ENCODE peak calls at places on chromosome 7, in eight cellular contexts. One of them, this sample, is unnamed. For H3K4me1, the result is how much of the 10 kb centered on the place peaks cover.

GRCh38 chr7:141200191-141201108 is 126.6 kb downstream of the TMEM178B start:
- DNase-seq in suprapubic skin: no peak
- DNase-seq in heart left ventricle: no peak
- DNase-seq in ovary: no peak
- DNase-seq in A549: no peak
- DNase-seq in esophagus squamous epithelium: no peak
- DNase-seq in IMR-90: no peak
- DNase-seq in HCT116: no peak
- DNase-seq in this sample: no peak

GRCh38 chr7:83271212-83272099 is 108.8 kb upstream of the PCLO start:
- DNase-seq in suprapubic skin: no peak
- DNase-seq in esophagus squamous epithelium: no peak
- DNase-seq in A549: no peak
- DNase-seq in heart left ventricle: no peak
- DNase-seq in ovary: no peak
- DNase-seq in IMR-90: peak
- DNase-seq in HCT116: peak
- DNase-seq in this sample: no peak

GRCh38 chr7:22549667-22550513 is 49.9 kb upstream of the STEAP1B start:
- DNase-seq in esophagus squamous epithelium: no peak
- DNase-seq in HCT116: peak
- DNase-seq in A549: no peak
- DNase-seq in ovary: no peak
- DNase-seq in IMR-90: peak
- DNase-seq in heart left ventricle: no peak
- DNase-seq in suprapubic skin: no peak
- DNase-seq in this sample: no peak

GRCh38 chr7:13042605-13043236 is 355.3 kb downstream of the ARL4A start:
- DNase-seq in A549: peak
- DNase-seq in heart left ventricle: no peak
- DNase-seq in HCT116: peak
- DNase-seq in ovary: no peak
- DNase-seq in IMR-90: peak
- DNase-seq in suprapubic skin: no peak
- DNase-seq in esophagus squamous epithelium: no peak
- DNase-seq in this sample: no peak

GRCh38 chr7:4205828-4206227 is 476.3 kb upstream of the FOXK1 start:
- DNase-seq in heart left ventricle: no peak
- DNase-seq in A549: no peak
- DNase-seq in ovary: no peak
- DNase-seq in esophagus squamous epithelium: no peak
- DNase-seq in HCT116: no peak
- DNase-seq in suprapubic skin: no peak
- DNase-seq in IMR-90: no peak
- DNase-seq in this sample: no peak

GRCh38 chr7:116138202-116138801 is 72.0 kb upstream of the TES start:
- DNase-seq in suprapubic skin: no peak
- DNase-seq in heart left ventricle: no peak
- DNase-seq in A549: peak
- DNase-seq in esophagus squamous epithelium: no peak
- DNase-seq in HCT116: peak
- DNase-seq in ovary: no peak
- DNase-seq in IMR-90: peak
- DNase-seq in this sample: no peak

GRCh38 chr7:100629117-100629711 is 12.1 kb downstream of the TFR2 start:
- DNase-seq in IMR-90: no peak
- DNase-seq in HCT116: peak
- DNase-seq in esophagus squamous epithelium: no peak
- DNase-seq in suprapubic skin: no peak
- DNase-seq in A549: peak
- DNase-seq in ovary: no peak
- DNase-seq in heart left ventricle: no peak
- DNase-seq in this sample: no peak

GRCh38 chr7:77368974-77369373 is 47.2 kb downstream of the GSAP start:
- DNase-seq in ovary: no peak
- DNase-seq in IMR-90: peak
- DNase-seq in heart left ventricle: no peak
- DNase-seq in suprapubic skin: no peak
- DNase-seq in A549: no peak
- DNase-seq in esophagus squamous epithelium: no peak
- DNase-seq in HCT116: peak
- DNase-seq in this sample: no peak

GRCh38 chr7:135774284-135774683 is 25.7 kb upstream of the FAM180A start:
- DNase-seq in ovary: no peak
- DNase-seq in IMR-90: peak
- DNase-seq in suprapubic skin: no peak
- DNase-seq in heart left ventricle: no peak
- DNase-seq in HCT116: no peak
- DNase-seq in esophagus squamous epithelium: no peak
- DNase-seq in A549: peak
- DNase-seq in this sample: peak

GRCh38 chr7:134660961-134661376 is 14.3 kb downstream of the BPGM start:
- DNase-seq in A549: no peak
- DNase-seq in heart left ventricle: no peak
- DNase-seq in HCT116: no peak
- DNase-seq in esophagus squamous epithelium: no peak
- DNase-seq in ovary: no peak
- DNase-seq in IMR-90: peak
- DNase-seq in suprapubic skin: no peak
- DNase-seq in this sample: no peak

GRCh38 chr7:74053589-74054186 is 25.7 kb downstream of the ELN start:
- DNase-seq in HCT116: no peak
- DNase-seq in IMR-90: no peak
- DNase-seq in heart left ventricle: no peak
- DNase-seq in ovary: peak
- DNase-seq in suprapubic skin: no peak
- DNase-seq in A549: no peak
- DNase-seq in esophagus squamous epithelium: no peak
- DNase-seq in this sample: no peak

GRCh38 chr7:147984265-147984664 is 606.3 kb upstream of the C7orf33 start:
- DNase-seq in IMR-90: no peak
- DNase-seq in ovary: no peak
- DNase-seq in heart left ventricle: no peak
- DNase-seq in esophagus squamous epithelium: no peak
- DNase-seq in HCT116: no peak
- DNase-seq in A549: no peak
- DNase-seq in suprapubic skin: no peak
- DNase-seq in this sample: no peak

GRCh38 chr7:41010418-41010817 is 692.5 kb downstream of the INHBA start:
- DNase-seq in A549: no peak
- DNase-seq in suprapubic skin: peak
- DNase-seq in HCT116: no peak
- DNase-seq in ovary: no peak
- DNase-seq in IMR-90: peak
- DNase-seq in heart left ventricle: no peak
- DNase-seq in esophagus squamous epithelium: no peak
- DNase-seq in this sample: no peak

GRCh38 chr7:145016068-145016467 is 180.2 kb upstream of the TPK1 start:
- DNase-seq in HCT116: no peak
- DNase-seq in A549: no peak
- DNase-seq in IMR-90: no peak
- DNase-seq in esophagus squamous epithelium: no peak
- DNase-seq in ovary: no peak
- DNase-seq in heart left ventricle: no peak
- DNase-seq in suprapubic skin: no peak
- DNase-seq in this sample: no peak

GRCh38 chr7:84112771-84113170 is 81.8 kb downstream of the SEMA3A start:
- DNase-seq in A549: no peak
- DNase-seq in esophagus squamous epithelium: no peak
- DNase-seq in suprapubic skin: no peak
- DNase-seq in heart left ventricle: peak
- DNase-seq in IMR-90: no peak
- DNase-seq in HCT116: no peak
- DNase-seq in ovary: no peak
- DNase-seq in this sample: no peak

GRCh38 chr7:106281919-106282318 is 2.9 kb downstream of the NAMPT start:
- DNase-seq in ovary: no peak
- DNase-seq in esophagus squamous epithelium: no peak
- DNase-seq in IMR-90: no peak
- DNase-seq in HCT116: no peak
- DNase-seq in suprapubic skin: no peak
- DNase-seq in heart left ventricle: no peak
- DNase-seq in A549: no peak
- DNase-seq in this sample: no peak
- H3K4me1 ChIP-seq in ovary: under half
- H3K4me1 ChIP-seq in esophagus squamous epithelium: under half
- H3K4me1 ChIP-seq in IMR-90: under half
- H3K4me1 ChIP-seq in HCT116: under half
- H3K4me1 ChIP-seq in suprapubic skin: under half
- H3K4me1 ChIP-seq in heart left ventricle: under half
- H3K4me1 ChIP-seq in A549: half or more
- H3K4me1 ChIP-seq in this sample: under half

GRCh38 chr7:139701908-139702307 is 75.9 kb downstream of the HIPK2 start:
- DNase-seq in heart left ventricle: no peak
- DNase-seq in HCT116: no peak
- DNase-seq in suprapubic skin: no peak
- DNase-seq in IMR-90: no peak
- DNase-seq in A549: no peak
- DNase-seq in esophagus squamous epithelium: no peak
- DNase-seq in ovary: no peak
- DNase-seq in this sample: no peak

GRCh38 chr7:139702811-139703467 is 74.9 kb downstream of the HIPK2 start:
- DNase-seq in heart left ventricle: no peak
- DNase-seq in ovary: no peak
- DNase-seq in esophagus squamous epithelium: no peak
- DNase-seq in A549: no peak
- DNase-seq in suprapubic skin: no peak
- DNase-seq in IMR-90: no peak
- DNase-seq in HCT116: no peak
- DNase-seq in this sample: no peak

GRCh38 chr7:139702313-139702731 is 75.5 kb downstream of the HIPK2 start:
- DNase-seq in IMR-90: no peak
- DNase-seq in HCT116: no peak
- DNase-seq in A549: no peak
- DNase-seq in ovary: peak
- DNase-seq in heart left ventricle: no peak
- DNase-seq in esophagus squamous epithelium: no peak
- DNase-seq in suprapubic skin: no peak
- DNase-seq in this sample: no peak

GRCh38 chr7:139704308-139704879 is 73.4 kb downstream of the HIPK2 start:
- DNase-seq in A549: no peak
- DNase-seq in HCT116: no peak
- DNase-seq in ovary: no peak
- DNase-seq in esophagus squamous epithelium: no peak
- DNase-seq in suprapubic skin: no peak
- DNase-seq in heart left ventricle: no peak
- DNase-seq in IMR-90: no peak
- DNase-seq in this sample: no peak

GRCh38 chr7:139703468-139704307 is 74.1 kb downstream of the HIPK2 start:
- DNase-seq in HCT116: no peak
- DNase-seq in heart left ventricle: no peak
- DNase-seq in esophagus squamous epithelium: no peak
- DNase-seq in suprapubic skin: no peak
- DNase-seq in ovary: no peak
- DNase-seq in A549: no peak
- DNase-seq in IMR-90: no peak
- DNase-seq in this sample: no peak
- TF ChIP-seq POLR2A in HCT116: no peak
- TF ChIP-seq POLR2A in heart left ventricle: no peak
- TF ChIP-seq POLR2A in esophagus squamous epithelium: no peak
- TF ChIP-seq POLR2A in suprapubic skin: no peak
- TF ChIP-seq POLR2A in ovary: no peak
- TF ChIP-seq POLR2A in A549: no peak
- TF ChIP-seq POLR2A in IMR-90: no peak
- TF ChIP-seq POLR2A in this sample: no peak

GRCh38 chr7:30898411-30898810 is 13.2 kb upstream of the AQP1 start:
- DNase-seq in heart left ventricle: no peak
- DNase-seq in suprapubic skin: no peak
- DNase-seq in esophagus squamous epithelium: no peak
- DNase-seq in IMR-90: no peak
- DNase-seq in A549: no peak
- DNase-seq in ovary: no peak
- DNase-seq in HCT116: no peak
- DNase-seq in this sample: no peak

GRCh38 chr7:30899066-30899465 is 12.6 kb upstream of the AQP1 start:
- DNase-seq in heart left ventricle: no peak
- DNase-seq in HCT116: no peak
- DNase-seq in A549: no peak
- DNase-seq in IMR-90: no peak
- DNase-seq in esophagus squamous epithelium: no peak
- DNase-seq in ovary: no peak
- DNase-seq in suprapubic skin: no peak
- DNase-seq in this sample: no peak

GRCh38 chr7:30900803-30901362 is 10.8 kb upstream of the AQP1 start:
- DNase-seq in IMR-90: no peak
- DNase-seq in heart left ventricle: no peak
- DNase-seq in ovary: no peak
- DNase-seq in esophagus squamous epithelium: no peak
- DNase-seq in suprapubic skin: no peak
- DNase-seq in A549: no peak
- DNase-seq in HCT116: no peak
- DNase-seq in this sample: no peak

GRCh38 chr7:30897770-30898169 is 13.9 kb upstream of the AQP1 start:
- DNase-seq in suprapubic skin: no peak
- DNase-seq in HCT116: no peak
- DNase-seq in IMR-90: no peak
- DNase-seq in esophagus squamous epithelium: no peak
- DNase-seq in A549: no peak
- DNase-seq in heart left ventricle: no peak
- DNase-seq in ovary: no peak
- DNase-seq in this sample: no peak

GRCh38 chr7:30899630-30900029 is 12.0 kb upstream of the AQP1 start:
- DNase-seq in esophagus squamous epithelium: no peak
- DNase-seq in suprapubic skin: no peak
- DNase-seq in ovary: no peak
- DNase-seq in HCT116: no peak
- DNase-seq in IMR-90: no peak
- DNase-seq in A549: no peak
- DNase-seq in heart left ventricle: no peak
- DNase-seq in this sample: no peak
- H3K4me1 ChIP-seq in esophagus squamous epithelium: under half
- H3K4me1 ChIP-seq in suprapubic skin: under half
- H3K4me1 ChIP-seq in ovary: under half
- H3K4me1 ChIP-seq in HCT116: under half
- H3K4me1 ChIP-seq in IMR-90: under half
- H3K4me1 ChIP-seq in A549: under half
- H3K4me1 ChIP-seq in heart left ventricle: half or more
- H3K4me1 ChIP-seq in this sample: under half

DNA sequence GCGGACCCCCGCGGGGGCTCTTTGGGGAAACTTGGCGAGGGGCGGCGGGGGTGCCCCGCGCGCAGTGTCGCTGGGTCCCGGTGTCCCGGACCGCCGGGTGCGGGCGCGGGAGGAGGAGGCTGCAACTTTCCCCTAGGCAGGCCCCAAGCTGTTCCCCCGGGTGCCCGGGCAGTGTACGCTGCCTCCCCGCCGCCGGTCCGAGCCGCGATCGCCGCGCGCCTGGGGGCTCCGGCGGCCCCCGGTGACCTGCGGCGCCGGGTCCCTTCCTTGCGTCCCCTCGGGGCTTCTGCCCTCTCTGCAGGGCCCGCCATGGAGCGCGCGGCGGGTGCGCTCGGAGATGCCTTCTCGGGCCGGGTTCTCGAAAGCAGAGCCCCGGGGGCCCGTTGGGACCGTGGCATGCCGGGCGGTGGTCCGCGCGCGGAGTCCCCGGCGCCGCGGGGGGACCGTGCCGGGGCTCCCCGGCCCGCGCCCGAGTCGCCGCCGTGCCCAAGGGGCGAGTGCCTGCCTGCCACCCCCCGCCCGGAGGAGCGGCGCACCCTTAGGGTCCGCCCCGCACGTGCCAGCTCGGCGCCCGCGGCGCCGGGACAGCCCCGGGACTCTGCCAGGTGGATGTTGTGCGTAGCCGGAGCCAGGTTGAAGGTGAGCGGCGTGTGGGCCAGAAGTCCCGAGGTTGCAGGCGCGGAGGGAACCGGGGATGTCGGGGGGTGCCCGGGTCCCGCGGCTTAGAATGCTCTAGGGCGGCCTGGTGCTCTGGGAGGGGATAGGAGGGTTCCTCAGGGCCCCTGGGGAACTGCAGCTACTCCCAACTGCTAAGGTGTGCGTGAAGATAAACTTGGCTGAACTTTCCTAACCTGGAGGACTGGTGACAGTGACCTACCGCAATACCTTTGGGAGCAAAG is at the start of gene CUX1:
- DNase-seq in IMR-90: no peak
- DNase-seq in suprapubic skin: no peak
- DNase-seq in esophagus squamous epithelium: no peak
- DNase-seq in ovary: peak
- DNase-seq in A549: peak
- DNase-seq in heart left ventricle: no peak
- DNase-seq in HCT116: no peak
- DNase-seq in this sample: no peak
- TF ChIP-seq POLR2A in IMR-90: no peak
- TF ChIP-seq POLR2A in suprapubic skin: no peak
- TF ChIP-seq POLR2A in esophagus squamous epithelium: no peak
- TF ChIP-seq POLR2A in ovary: no peak
- TF ChIP-seq POLR2A in A549: no peak
- TF ChIP-seq POLR2A in heart left ventricle: no peak
- TF ChIP-seq POLR2A in HCT116: no peak
- TF ChIP-seq POLR2A in this sample: no peak